ENCODE peak calls at places on chromosomes 2 and 18, in four cellular contexts. W, I, D and H are unnamed samples.

GRCh38 chr2:205660521-205661124 is 21.7 kb upstream of the NRP2 start:
- DNase-seq in W (no peak), I (peak), D (no peak), H (no peak)

GRCh38 chr2:237673130-237673921 is 45.9 kb downstream of the LRRFIP1 start:
- DNase-seq in W (peak), I (no peak), D (no peak), H (peak)

GRCh38 chr2:233331536-233331935 is 22.8 kb upstream of the DGKD start:
- DNase-seq in W (no peak), I (no peak), D (no peak), H (no peak)

GRCh38 chr2:237497009-237497819 is 10.2 kb downstream of the MLPH start:
- DNase-seq in W (peak), I (no peak), D (no peak), H (no peak)

GRCh38 chr18:1090758-1091157 is 186.1 kb downstream of the ADCYAP1 start:
- DNase-seq in W (no peak), I (no peak), D (no peak), H (no peak)

GRCh38 chr2:137802038-137802437 is 162.2 kb upstream of the HNMT start:
- DNase-seq in W (no peak), I (no peak), D (no peak), H (no peak)

GRCh38 chr2:237322564-237322963 is 91.4 kb downstream of the COL6A3 start:
- DNase-seq in W (no peak), I (no peak), D (no peak), H (no peak)

GRCh38 chr2:217797661-217798069 is 205.1 kb downstream of the TNS1 start:
- DNase-seq in W (no peak), I (no peak), D (no peak), H (no peak)

GRCh38 chr2:232897386-232897970 is 27.4 kb downstream of the SNORC start:
- DNase-seq in W (peak), I (no peak), D (no peak), H (no peak)

GRCh38 chr2:175063741-175064140 is 58.6 kb upstream of the CHN1 start:
- DNase-seq in W (no peak), I (no peak), D (no peak), H (no peak)

GRCh38 chr18:72830109-72830508 is 37.7 kb downstream of the NETO1 start:
- DNase-seq in W (no peak), I (peak), D (no peak), H (peak)

GRCh38 chr2:45759310-45759851 is 107.9 kb downstream of the PRKCE start:
- DNase-seq in W (no peak), I (no peak), D (no peak), H (no peak)

GRCh38 chr2:223837290-223838061 is at the start of gene AP1S3:
- DNase-seq in W (peak), I (peak), D (peak), H (peak)

GRCh38 chr2:101473911-101474751 is 781 bp downstream of the RFX8 start:
- DNase-seq in W (peak), I (peak), D (no peak), H (no peak)

GRCh38 chr2:239201531-239201876 is 199.3 kb downstream of the HDAC4 start:
- DNase-seq in W (peak), I (no peak), D (no peak), H (no peak)

GRCh38 chr2:45856391-45857055 is 205.0 kb downstream of the PRKCE start:
- DNase-seq in W (no peak), I (no peak), D (no peak), H (no peak)

GRCh38 chr2:106030287-106031268 is 163.5 kb downstream of the UXS1 start:
- DNase-seq in W (no peak), I (peak), D (no peak), H (no peak)

GRCh38 chr2:201891676-201892075 is 85.3 kb downstream of the CDK15 start:
- DNase-seq in W (no peak), I (no peak), D (no peak), H (peak)

GRCh38 chr2:69493268-69493667 is 56.0 kb upstream of the NFU1 start:
- DNase-seq in W (no peak), I (no peak), D (no peak), H (no peak)

GRCh38 chr2:13884271-13884976 is 748.1 kb upstream of the LRATD1 start:
- DNase-seq in W (no peak), I (no peak), D (no peak), H (no peak)

GRCh38 chr2:105647731-105648130 is 97.0 kb upstream of the NCK2 start:
- DNase-seq in W (no peak), I (no peak), D (no peak), H (no peak)

GRCh38 chr2:217661378-217661777 is 341.4 kb downstream of the TNS1 start:
- DNase-seq in W (no peak), I (no peak), D (no peak), H (no peak)

GRCh38 chr2:9769171-9770005 is 73.9 kb upstream of the TAF1B start:
- DNase-seq in W (no peak), I (no peak), D (no peak), H (no peak)

GRCh38 chr2:159052157-159052561 is 83.7 kb downstream of the TANC1 start:
- DNase-seq in W (no peak), I (no peak), D (no peak), H (no peak)

GRCh38 chr2:181111059-181111458 is 130.7 kb downstream of the UBE2E3 start:
- DNase-seq in W (no peak), I (no peak), D (no peak), H (no peak)

GRCh38 chr2:139790807-139791206 is 1010.6 kb upstream of the NXPH2 start:
- DNase-seq in W (no peak), I (no peak), D (peak), H (no peak)

GRCh38 chr18:59565957-59566356 is 131.3 kb downstream of the CCBE1 start:
- DNase-seq in W (no peak), I (no peak), D (no peak), H (no peak)